ENCODE peak calls at places on chromosomes 12 and 14, in eight cellular contexts. F is PC-3, Q is endothelial cell of umbilical vein, L is suprapubic skin, P is kidney, Z is tibial nerve, N is coronary artery, H is heart left ventricle. U is an unnamed sample.

GRCh38 chr14:61334197-61334701 is 12.9 kb downstream of the PRKCH start:
- DNase-seq in F (no peak), Q (peak), L (no peak), P (no peak), Z (no peak), N (no peak), H (no peak), U (no peak)

GRCh38 chr14:34231626-34232025 is 230.4 kb downstream of the SPTSSA start:
- DNase-seq in F (no peak), Q (no peak), L (no peak), P (no peak), Z (no peak), N (no peak), H (peak), U (no peak)

GRCh38 chr12:131171029-131171428 is 217.3 kb downstream of the ADGRD1 start:
- DNase-seq in F (peak), Q (no peak), L (no peak), P (no peak), Z (no peak), N (no peak), H (no peak), U (no peak)

GRCh38 chr14:51342226-51342625 is 102.2 kb downstream of the TMX1 start:
- DNase-seq in F (peak), Q (peak), L (no peak), P (no peak), Z (no peak), N (no peak), H (no peak), U (no peak)

GRCh38 chr12:89494411-89495231 is 30.0 kb downstream of the GALNT4 start:
- DNase-seq in F (no peak), Q (no peak), L (no peak), P (no peak), Z (no peak), N (no peak), H (no peak), U (peak)

GRCh38 chr14:105857816-105858675 is 331.7 kb downstream of the TMEM121 start:
- DNase-seq in F (no peak), Q (no peak), L (peak), P (peak), Z (no peak), N (peak), H (no peak), U (no peak)

GRCh38 chr12:132278421-132279183 is 50.8 kb downstream of the GALNT9 start:
- DNase-seq in F (peak), Q (no peak), L (no peak), P (peak), Z (no peak), N (no peak), H (no peak), U (no peak)

GRCh38 chr14:94128216-94128839 is 1.1 kb downstream of the IFI27L2 start:
- DNase-seq in F (no peak), Q (no peak), L (peak), P (no peak), Z (no peak), N (no peak), H (no peak), U (no peak)

GRCh38 chr12:42298887-42299286 is 27.0 kb downstream of the ZCRB1 start:
- DNase-seq in F (no peak), Q (no peak), L (no peak), P (no peak), Z (no peak), N (no peak), H (no peak), U (no peak)

GRCh38 chr12:108950991-108951739 is 69.7 kb downstream of the SVOP start:
- DNase-seq in F (peak), Q (peak), L (peak), P (no peak), Z (peak), N (peak), H (peak), U (peak)
- TF ChIP-seq CTCF in F (peak), Q (peak), L (peak), P (peak), Z (peak), N (peak), H (peak), U (peak)

GRCh38 chr12:100184549-100184948 is 16.1 kb upstream of the ACTR6 start:
- DNase-seq in F (no peak), Q (no peak), L (no peak), P (no peak), Z (no peak), N (no peak), H (no peak), U (peak)

GRCh38 chr12:100187068-100187467 is 13.5 kb upstream of the ACTR6 start:
- DNase-seq in F (no peak), Q (no peak), L (no peak), P (no peak), Z (no peak), N (no peak), H (no peak), U (no peak)

GRCh38 chr12:100186071-100186470 is 14.5 kb upstream of the ACTR6 start:
- DNase-seq in F (no peak), Q (no peak), L (no peak), P (no peak), Z (no peak), N (no peak), H (no peak), U (no peak)

GRCh38 chr12:100187857-100188519 is 12.6 kb upstream of the ACTR6 start:
- DNase-seq in F (no peak), Q (no peak), L (no peak), P (no peak), Z (no peak), N (no peak), H (no peak), U (no peak)

DNA sequence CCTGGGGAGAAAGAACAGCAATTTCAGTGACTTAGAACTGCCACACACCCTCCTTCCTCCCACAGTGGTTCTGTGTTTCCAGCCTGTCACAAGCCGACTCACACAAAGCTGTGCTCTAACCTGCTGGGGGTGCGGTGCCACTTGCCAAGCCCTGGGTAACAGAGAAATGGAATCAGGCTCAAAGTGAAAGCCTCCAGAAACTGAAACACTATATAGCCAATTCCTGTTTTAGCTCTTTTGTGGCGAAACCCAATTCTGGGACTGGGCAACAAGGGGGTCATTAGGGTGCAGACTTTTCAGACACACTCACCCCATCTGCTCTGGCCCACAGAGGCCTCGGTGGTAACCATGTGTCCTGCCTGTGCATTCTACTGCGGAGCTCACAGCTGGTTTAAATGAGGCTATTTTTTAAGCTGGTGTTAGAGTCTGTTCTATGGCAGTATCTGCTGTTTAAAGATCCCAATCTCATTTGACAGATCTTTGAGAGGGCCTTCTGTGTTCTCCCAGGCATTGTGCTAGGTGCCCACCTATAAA is 15.2 kb upstream of the ACTR6 start:
- DNase-seq in F (no peak), Q (no peak), L (no peak), P (no peak), Z (no peak), N (no peak), H (no peak), U (no peak)
- H3K4me3 ChIP-seq in F (no peak), Q (no peak), L (no peak), P (no peak), Z (no peak), N (peak), H (no peak), U (no peak)

DNA sequence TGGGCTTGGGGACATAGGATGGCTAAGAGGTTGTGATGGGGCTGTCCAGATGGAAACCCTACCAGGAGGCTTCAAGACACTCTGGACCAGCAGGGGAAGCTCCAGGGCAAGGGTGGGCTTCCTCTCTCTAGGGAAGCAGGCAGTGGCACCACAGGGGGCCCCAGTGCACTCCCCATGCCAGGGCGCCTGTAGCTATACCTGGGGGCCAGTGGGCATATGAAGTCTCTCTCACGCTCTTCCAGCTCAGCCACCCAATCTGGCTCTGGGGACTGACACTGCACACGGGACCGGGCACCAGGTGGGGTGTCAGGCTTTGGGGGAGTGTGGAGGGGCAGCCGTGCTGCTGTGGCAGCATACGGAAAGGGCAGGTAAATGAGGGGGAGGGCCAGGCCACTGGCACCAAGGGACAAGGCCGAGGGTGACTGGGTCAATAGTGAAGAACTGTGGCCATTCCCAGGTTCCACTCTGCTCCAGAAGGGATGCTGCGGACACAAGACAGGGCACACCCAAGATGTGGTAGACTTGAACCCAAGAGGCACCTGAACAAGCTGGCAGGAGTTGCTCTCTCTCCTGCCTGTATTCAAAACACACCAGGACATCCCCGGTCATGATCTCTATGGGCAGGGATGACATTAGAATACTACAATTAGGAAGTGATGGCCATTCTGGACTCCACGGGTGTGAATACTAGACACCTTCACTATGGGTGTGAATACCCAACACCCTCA is 27.5 kb downstream of the RFLNA start:
- DNase-seq in F (peak), Q (no peak), L (no peak), P (no peak), Z (no peak), N (no peak), H (no peak), U (peak)
- TF ChIP-seq CTCF in F (no peak), Q (no peak), L (no peak), P (no peak), Z (no peak), N (no peak), H (no peak), U (no peak)

GRCh38 chr14:101119830-101120571 is 216.5 kb upstream of the RTL1 start:
- DNase-seq in F (no peak), Q (no peak), L (no peak), P (peak), Z (no peak), N (no peak), H (peak), U (peak)
- H3K4me3 ChIP-seq in F (no peak), Q (no peak), L (peak), P (no peak), Z (no peak), N (peak), H (no peak), U (no peak)

GRCh38 chr12:109448272-109448671 is 28.8 kb downstream of the KCTD10 start:
- DNase-seq in F (no peak), Q (peak), L (no peak), P (no peak), Z (no peak), N (no peak), H (no peak), U (no peak)

GRCh38 chr12:109451400-109451799 is 25.7 kb downstream of the KCTD10 start:
- DNase-seq in F (no peak), Q (no peak), L (no peak), P (no peak), Z (no peak), N (no peak), H (no peak), U (no peak)

GRCh38 chr12:109448707-109449390 is 28.3 kb downstream of the KCTD10 start:
- DNase-seq in F (no peak), Q (no peak), L (no peak), P (no peak), Z (no peak), N (no peak), H (no peak), U (no peak)

GRCh38 chr12:109450980-109451379 is 26.1 kb downstream of the KCTD10 start:
- DNase-seq in F (no peak), Q (no peak), L (no peak), P (no peak), Z (no peak), N (no peak), H (no peak), U (no peak)

GRCh38 chr12:109449845-109450532 is 27.1 kb downstream of the KCTD10 start:
- DNase-seq in F (no peak), Q (no peak), L (no peak), P (no peak), Z (no peak), N (no peak), H (no peak), U (no peak)
- TF ChIP-seq CTCF in F (no peak), Q (no peak), L (no peak), P (no peak), Z (no peak), N (no peak), H (no peak), U (no peak)

DNA sequence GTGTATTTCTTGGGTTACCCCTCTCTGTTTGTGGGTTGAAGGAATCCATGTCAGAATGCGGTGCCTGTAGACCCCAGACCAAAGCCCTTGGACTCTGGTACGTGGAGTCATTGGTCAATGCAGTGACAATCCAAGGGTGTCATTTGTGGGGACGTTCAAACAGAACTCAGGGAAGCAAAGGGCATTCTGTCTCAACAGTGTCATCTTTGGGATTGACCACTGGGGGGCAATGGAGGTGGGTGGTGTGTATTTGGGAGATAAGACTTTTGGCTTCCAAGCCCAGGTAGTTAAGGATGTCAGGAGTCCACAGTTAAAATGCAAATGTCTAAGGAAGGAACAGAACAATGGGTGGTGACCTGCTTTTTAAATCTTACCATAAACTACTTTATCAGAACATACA is 54.6 kb upstream of the CCDC175 start:
- DNase-seq in F (peak), Q (no peak), L (no peak), P (no peak), Z (no peak), N (no peak), H (no peak), U (peak)
- H3K4me3 ChIP-seq in F (no peak), Q (no peak), L (no peak), P (no peak), Z (no peak), N (peak), H (no peak), U (no peak)

U was measured in fibroblast of mammary gland.